ENCODE peak calls at places on chromosomes 12 and 14, in four cellular contexts. One of them, this sample, is unnamed.

GRCh38 chr14:74459289-74459946 is 33.4 kb upstream of the SYNDIG1L start:
- DNase-seq in upper lobe of left lung: no peak
- DNase-seq in stomach: no peak
- DNase-seq in tibial nerve: no peak
- DNase-seq in this sample: no peak

GRCh38 chr12:54360717-54361456 is 3.4 kb downstream of the GPR84 start:
- DNase-seq in upper lobe of left lung: no peak
- DNase-seq in stomach: peak; percentile 87
- DNase-seq in tibial nerve: peak; percentile 55
- DNase-seq in this sample: peak; percentile 88

GRCh38 chr12:58387199-58387598 is 445.8 kb downstream of the ATP23 start:
- DNase-seq in upper lobe of left lung: no peak
- DNase-seq in stomach: no peak
- DNase-seq in tibial nerve: no peak
- DNase-seq in this sample: no peak

GRCh38 chr12:124916370-124917134 is 2.1 kb upstream of the UBC start:
- DNase-seq in upper lobe of left lung: no peak
- DNase-seq in stomach: peak; percentile 83
- DNase-seq in tibial nerve: peak; percentile 67
- DNase-seq in this sample: peak; percentile 92

GRCh38 chr14:34301107-34301734 is 160.8 kb downstream of the SPTSSA start:
- DNase-seq in upper lobe of left lung: no peak
- DNase-seq in stomach: no peak
- DNase-seq in tibial nerve: no peak
- DNase-seq in this sample: no peak

GRCh38 chr14:100804558-100805309 is 21.2 kb upstream of the MEG3 start:
- DNase-seq in upper lobe of left lung: no peak
- DNase-seq in stomach: no peak
- DNase-seq in tibial nerve: no peak
- DNase-seq in this sample: no peak

GRCh38 chr14:106622200-106622745 is 1095.9 kb downstream of the TMEM121 start:
- DNase-seq in upper lobe of left lung: no peak
- DNase-seq in stomach: no peak
- DNase-seq in tibial nerve: no peak
- DNase-seq in this sample: no peak

GRCh38 chr12:109868182-109869051 is 11.9 kb downstream of the GLTP start:
- DNase-seq in upper lobe of left lung: no peak
- DNase-seq in stomach: no peak
- DNase-seq in tibial nerve: no peak
- DNase-seq in this sample: no peak

GRCh38 chr12:117125275-117125613 is 26.0 kb upstream of the TESC start:
- DNase-seq in upper lobe of left lung: no peak
- DNase-seq in stomach: no peak
- DNase-seq in tibial nerve: no peak
- DNase-seq in this sample: no peak

GRCh38 chr14:20794644-20795369 is 7.8 kb downstream of the RNASE1 start:
- DNase-seq in upper lobe of left lung: no peak
- DNase-seq in stomach: no peak
- DNase-seq in tibial nerve: no peak
- DNase-seq in this sample: no peak

GRCh38 chr12:67991158-67991557 is 1.9 kb downstream of the IFNG-AS1 start:
- DNase-seq in upper lobe of left lung: no peak
- DNase-seq in stomach: no peak
- DNase-seq in tibial nerve: no peak
- DNase-seq in this sample: no peak

GRCh38 chr12:110555509-110556406 is 27.4 kb downstream of the PPTC7 start:
- DNase-seq in upper lobe of left lung: no peak
- DNase-seq in stomach: no peak
- DNase-seq in tibial nerve: no peak
- DNase-seq in this sample: no peak

GRCh38 chr12:107415066-107415465 is 270.5 kb upstream of the PWP1 start:
- DNase-seq in upper lobe of left lung: no peak
- DNase-seq in stomach: no peak
- DNase-seq in tibial nerve: no peak
- DNase-seq in this sample: no peak

GRCh38 chr14:52052991-52053390 is 15.9 kb downstream of the NID2 start:
- DNase-seq in upper lobe of left lung: no peak
- DNase-seq in stomach: no peak
- DNase-seq in tibial nerve: no peak
- DNase-seq in this sample: no peak

GRCh38 chr12:52600941-52601481 is at the start of gene KRT72:
- DNase-seq in upper lobe of left lung: peak; percentile 78
- DNase-seq in stomach: no peak
- DNase-seq in tibial nerve: no peak
- DNase-seq in this sample: no peak

GRCh38 chr12:59005195-59005961 is 85.1 kb upstream of the LRIG3 start:
- DNase-seq in upper lobe of left lung: no peak
- DNase-seq in stomach: no peak
- DNase-seq in tibial nerve: no peak
- DNase-seq in this sample: no peak

GRCh38 chr12:41242613-41243012 is 54.5 kb downstream of the PDZRN4 start:
- DNase-seq in upper lobe of left lung: no peak
- DNase-seq in stomach: no peak
- DNase-seq in tibial nerve: no peak
- DNase-seq in this sample: no peak

GRCh38 chr12:116599285-116600122 is 40.3 kb downstream of the MAP1LC3B2 start:
- DNase-seq in upper lobe of left lung: peak; percentile 95
- DNase-seq in stomach: peak; percentile 82
- DNase-seq in tibial nerve: peak; percentile 79
- DNase-seq in this sample: peak; percentile 94

GRCh38 chr12:118498171-118498570 is 121.8 kb downstream of the SUDS3 start:
- DNase-seq in upper lobe of left lung: no peak
- DNase-seq in stomach: peak; percentile 58
- DNase-seq in tibial nerve: no peak
- DNase-seq in this sample: peak; percentile 62

GRCh38 chr12:76255281-76255680 is 92.9 kb downstream of the BBS10 start:
- DNase-seq in upper lobe of left lung: no peak
- DNase-seq in stomach: no peak
- DNase-seq in tibial nerve: no peak
- DNase-seq in this sample: no peak

GRCh38 chr14:24416254-24416931 is 13.1 kb downstream of the CBLN3 start:
- DNase-seq in upper lobe of left lung: peak; percentile 70
- DNase-seq in stomach: no peak
- DNase-seq in tibial nerve: no peak
- DNase-seq in this sample: no peak

GRCh38 chr12:111715242-111715641 is 29.4 kb downstream of the ACAD10 start:
- DNase-seq in upper lobe of left lung: no peak
- DNase-seq in stomach: peak; percentile 49
- DNase-seq in tibial nerve: no peak
- DNase-seq in this sample: no peak

GRCh38 chr12:44835641-44836379 is 40.3 kb downstream of the NELL2 start:
- DNase-seq in upper lobe of left lung: no peak
- DNase-seq in stomach: no peak
- DNase-seq in tibial nerve: no peak
- DNase-seq in this sample: no peak

GRCh38 chr14:69291891-69292586 is 32.1 kb downstream of the GALNT16 start:
- DNase-seq in upper lobe of left lung: no peak
- DNase-seq in stomach: no peak
- DNase-seq in tibial nerve: no peak
- DNase-seq in this sample: no peak

GRCh38 chr14:73995977-73996378 is 23.1 kb downstream of the ENTPD5 start:
- DNase-seq in upper lobe of left lung: no peak
- DNase-seq in stomach: peak; percentile 32
- DNase-seq in tibial nerve: no peak
- DNase-seq in this sample: no peak

GRCh38 chr14:52706286-52706685 is 714 bp upstream of the PSMC6 start:
- DNase-seq in upper lobe of left lung: no peak
- DNase-seq in stomach: no peak
- DNase-seq in tibial nerve: no peak
- DNase-seq in this sample: no peak

GRCh38 chr12:9064201-9064814 is 51.4 kb downstream of the A2M start:
- DNase-seq in upper lobe of left lung: peak; percentile 93
- DNase-seq in stomach: peak; percentile 72
- DNase-seq in tibial nerve: no peak
- DNase-seq in this sample: peak; percentile 79

GRCh38 chr12:54383041-54383609 is 1.4 kb downstream of the ZNF385A start:
- DNase-seq in upper lobe of left lung: no peak
- DNase-seq in stomach: no peak
- DNase-seq in tibial nerve: no peak
- DNase-seq in this sample: no peak

GRCh38 chr12:12528361-12529092 is 34.1 kb downstream of the DUSP16 start:
- DNase-seq in upper lobe of left lung: no peak
- DNase-seq in stomach: no peak
- DNase-seq in tibial nerve: no peak
- DNase-seq in this sample: no peak

GRCh38 chr12:57012600-57013465 is 3.5 kb downstream of the TAC3 start:
- DNase-seq in upper lobe of left lung: no peak
- DNase-seq in stomach: no peak
- DNase-seq in tibial nerve: no peak
- DNase-seq in this sample: peak; percentile 58
- TF ChIP-seq CTCF in upper lobe of left lung: no peak
- TF ChIP-seq CTCF in stomach: no peak
- TF ChIP-seq CTCF in tibial nerve: no peak
- TF ChIP-seq CTCF in this sample: no peak

DNA sequence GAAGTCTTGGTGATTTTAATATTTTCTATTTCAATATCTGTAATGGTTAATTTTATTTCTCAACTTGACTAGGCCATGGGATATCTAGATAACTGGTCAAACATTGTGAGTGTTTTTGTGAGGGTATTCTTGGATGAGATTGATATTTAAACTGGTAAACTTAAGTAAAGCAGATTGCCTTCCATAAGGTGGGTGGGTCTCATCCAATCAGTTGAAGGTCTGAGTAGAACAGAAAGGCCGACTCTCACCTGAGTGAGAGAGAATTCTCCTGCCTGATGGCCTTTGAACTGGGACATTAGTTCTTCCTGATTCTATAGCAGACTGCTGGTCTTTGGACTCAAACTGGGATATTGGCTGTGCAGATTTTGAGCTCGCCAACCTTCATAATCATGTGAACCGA is 36.3 kb downstream of the OTOGL start:
- DNase-seq in upper lobe of left lung: no peak
- DNase-seq in stomach: no peak
- DNase-seq in tibial nerve: no peak
- DNase-seq in this sample: no peak
- TF ChIP-seq EP300 in upper lobe of left lung: no peak
- TF ChIP-seq EP300 in stomach: no peak
- TF ChIP-seq EP300 in tibial nerve: no peak
- TF ChIP-seq EP300 in this sample: no peak

DNA sequence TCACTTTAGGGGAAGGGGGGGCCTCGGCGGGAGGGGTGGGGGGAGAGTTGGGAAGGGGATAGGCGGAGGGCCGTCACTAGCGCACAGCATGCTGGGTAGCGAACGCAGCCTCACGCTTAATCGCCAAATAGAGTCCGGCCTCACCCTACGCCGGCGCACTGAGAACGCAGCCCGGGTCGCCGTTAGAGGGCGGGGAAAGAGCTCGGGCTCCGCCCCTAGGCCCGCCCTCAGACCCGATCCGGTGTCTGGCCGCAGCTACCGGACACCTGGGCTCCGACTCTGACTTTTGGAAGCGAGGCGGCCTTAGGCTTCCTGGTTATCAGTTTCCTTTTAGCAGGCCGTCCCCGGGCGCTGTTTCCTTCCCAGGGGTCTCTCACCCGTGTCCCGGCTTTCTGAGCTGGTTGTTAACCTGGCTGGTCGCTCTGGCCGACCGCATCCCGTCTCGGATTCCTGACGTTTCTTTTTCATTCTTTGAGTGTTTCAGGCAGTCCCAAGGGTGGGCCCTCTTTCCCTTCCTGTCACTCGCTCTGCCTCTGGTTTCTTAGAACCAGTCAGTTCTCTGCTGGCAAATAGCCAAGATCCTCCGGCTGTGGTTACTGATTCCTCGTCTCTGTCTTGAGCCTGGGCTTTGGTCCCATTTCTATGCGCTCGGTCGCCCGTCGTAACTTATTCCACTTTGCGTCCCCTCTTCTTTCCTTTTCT is 367 bp upstream of the STRN3 start:
- DNase-seq in upper lobe of left lung: peak; percentile 97
- DNase-seq in stomach: peak; percentile 97
- DNase-seq in tibial nerve: peak; percentile 91
- DNase-seq in this sample: peak; percentile 99
- TF ChIP-seq POLR2A in upper lobe of left lung: peak; percentile 59
- TF ChIP-seq POLR2A in stomach: no peak
- TF ChIP-seq POLR2A in tibial nerve: peak; percentile 29
- TF ChIP-seq POLR2A in this sample: peak; percentile 69

GRCh38 chr12:10722502-10722904 is 620 bp downstream of the YBX3 start:
- DNase-seq in upper lobe of left lung: peak; percentile 91
- DNase-seq in stomach: peak; percentile 43
- DNase-seq in tibial nerve: no peak
- DNase-seq in this sample: peak; percentile 80
- TF ChIP-seq CTCF in upper lobe of left lung: peak; percentile 40
- TF ChIP-seq CTCF in stomach: no peak
- TF ChIP-seq CTCF in tibial nerve: no peak
- TF ChIP-seq CTCF in this sample: peak; percentile 18

GRCh38 chr14:90649096-90649495 is 167.1 kb downstream of the TTC7B start:
- DNase-seq in upper lobe of left lung: no peak
- DNase-seq in stomach: no peak
- DNase-seq in tibial nerve: no peak
- DNase-seq in this sample: no peak

GRCh38 chr14:90647469-90647868 is 168.8 kb downstream of the TTC7B start:
- DNase-seq in upper lobe of left lung: no peak
- DNase-seq in stomach: no peak
- DNase-seq in tibial nerve: no peak
- DNase-seq in this sample: no peak

GRCh38 chr14:90644882-90645281 is 171.3 kb downstream of the TTC7B start:
- DNase-seq in upper lobe of left lung: no peak
- DNase-seq in stomach: no peak
- DNase-seq in tibial nerve: no peak
- DNase-seq in this sample: no peak

GRCh38 chr14:90643982-90644510 is 172.2 kb downstream of the TTC7B start:
- DNase-seq in upper lobe of left lung: no peak
- DNase-seq in stomach: no peak
- DNase-seq in tibial nerve: no peak
- DNase-seq in this sample: peak; percentile 91

DNA sequence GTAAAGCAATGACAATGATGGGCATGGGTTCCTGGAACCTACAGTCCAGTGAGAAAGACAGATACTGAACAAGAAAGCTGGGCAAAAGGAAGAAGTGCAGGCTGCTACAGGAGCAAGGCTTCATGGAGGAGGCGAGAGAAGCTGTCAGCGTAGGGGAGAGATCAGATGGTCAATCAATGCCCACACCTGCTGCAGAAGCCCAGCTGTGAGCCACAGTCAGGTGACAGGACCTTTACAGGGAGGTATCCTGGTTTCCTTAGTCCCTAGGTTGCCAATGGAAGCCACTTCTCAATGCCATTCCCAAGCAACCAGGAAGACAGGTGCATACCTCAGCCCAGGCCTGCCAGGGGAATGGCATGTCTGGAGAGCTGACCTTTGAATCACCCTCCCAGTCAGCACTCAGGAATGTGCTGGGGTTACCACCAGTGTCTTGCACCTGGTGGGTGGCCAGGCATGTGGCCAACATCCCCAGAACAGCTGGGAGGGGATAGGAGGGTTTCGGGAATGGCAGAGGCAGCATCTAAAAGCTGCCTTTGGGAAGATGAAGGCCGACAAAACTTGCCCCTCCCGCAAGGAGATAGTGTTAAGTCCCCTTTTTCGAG is 170.3 kb downstream of the TTC7B start:
- DNase-seq in upper lobe of left lung: no peak
- DNase-seq in stomach: no peak
- DNase-seq in tibial nerve: no peak
- DNase-seq in this sample: no peak
- TF ChIP-seq EP300 in upper lobe of left lung: no peak
- TF ChIP-seq EP300 in stomach: no peak
- TF ChIP-seq EP300 in tibial nerve: no peak
- TF ChIP-seq EP300 in this sample: no peak

This sample was measured in sigmoid colon.